ENCODE peak calls at places on chromosomes 2 and 18, in six cellular contexts. E is stimulated activated CD8-positive, alpha-beta memory T cell treated with anti-CD3 and anti-CD28 coated beads, Interleukin-4, amount 100 ng/mL, for 1 hour; I is H4; P is IMR-90; K is foreskin fibroblast; B is EL. O is an unnamed sample.

GRCh38 chr2:215619022-215619958 is 183.4 kb upstream of the FN1 start:
- DNase-seq in E (no peak), I (peak), P (peak), K (no peak), B (peak), O (no peak)

GRCh38 chr2:200138386-200139184 is 167.9 kb upstream of the SPATS2L start:
- DNase-seq in E (no peak), I (no peak), P (peak), K (no peak), B (peak), O (peak)

GRCh38 chr2:182894174-182894573 is 27.7 kb upstream of the FRZB start:
- DNase-seq in E (no peak), I (no peak), P (peak), K (no peak), B (peak), O (no peak)

GRCh38 chr2:238821391-238821790 is 26.5 kb upstream of the TWIST2 start:
- DNase-seq in E (no peak), I (no peak), P (peak), K (peak), B (peak), O (no peak)

GRCh38 chr2:171046056-171046560 is 114.6 kb downstream of the TLK1 start:
- DNase-seq in E (no peak), I (no peak), P (peak), K (no peak), B (no peak), O (no peak)

GRCh38 chr2:62992561-62992960 is 58.1 kb upstream of the OTX1 start:
- DNase-seq in E (no peak), I (no peak), P (no peak), K (no peak), B (no peak), O (no peak)

GRCh38 chr18:26510337-26510736 is 38.0 kb downstream of the KCTD1 start:
- DNase-seq in E (no peak), I (no peak), P (no peak), K (no peak), B (no peak), O (no peak)

GRCh38 chr2:233440714-233441113 is 86.4 kb downstream of the DGKD start:
- DNase-seq in E (no peak), I (no peak), P (no peak), K (no peak), B (no peak), O (no peak)

GRCh38 chr2:230691005-230691647 is 21.5 kb upstream of the CAB39 start:
- DNase-seq in E (no peak), I (peak), P (peak), K (no peak), B (peak), O (no peak)

GRCh38 chr2:72104821-72105588 is 42.7 kb downstream of the CYP26B1 start:
- DNase-seq in E (no peak), I (no peak), P (no peak), K (no peak), B (no peak), O (no peak)

GRCh38 chr2:37773354-37773753 is 101.9 kb upstream of the CDC42EP3 start:
- DNase-seq in E (no peak), I (no peak), P (no peak), K (no peak), B (no peak), O (no peak)

GRCh38 chr2:113211226-113212105 is 37.7 kb downstream of the PSD4 start:
- DNase-seq in E (no peak), I (peak), P (peak), K (no peak), B (peak), O (no peak)

GRCh38 chr2:238632181-238633060 is 205.7 kb downstream of the ASB1 start:
- DNase-seq in E (no peak), I (no peak), P (no peak), K (no peak), B (no peak), O (no peak)

GRCh38 chr2:140589273-140589672 is 1541.5 kb downstream of the LRP1B start:
- DNase-seq in E (no peak), I (no peak), P (no peak), K (no peak), B (no peak), O (no peak)

GRCh38 chr2:168156661-168157060 is 90.7 kb downstream of the STK39 start:
- DNase-seq in E (no peak), I (peak), P (peak), K (peak), B (peak), O (no peak)

GRCh38 chr2:176178271-176178806 is 10.1 kb upstream of the HOXD1 start:
- DNase-seq in E (no peak), I (no peak), P (no peak), K (no peak), B (no peak), O (no peak)

GRCh38 chr2:10712186-10712809 is 9.1 kb upstream of the ATP6V1C2 start:
- DNase-seq in E (no peak), I (no peak), P (no peak), K (no peak), B (no peak), O (no peak)

GRCh38 chr2:38603402-38604265 is 906 bp upstream of the HNRNPLL start:
- DNase-seq in E (peak), I (peak), P (peak), K (peak), B (peak), O (peak)

GRCh38 chr2:108593547-108594098 is 59.4 kb downstream of the LIMS1 start:
- DNase-seq in E (no peak), I (peak), P (peak), K (peak), B (peak), O (no peak)

GRCh38 chr2:231130657-231131056 is 5.8 kb upstream of the HTR2B start:
- DNase-seq in E (no peak), I (no peak), P (no peak), K (no peak), B (no peak), O (no peak)

GRCh38 chr2:136132840-136133570 is 15.1 kb upstream of the CXCR4 start:
- DNase-seq in E (no peak), I (no peak), P (no peak), K (no peak), B (no peak), O (no peak)

GRCh38 chr18:79796016-79796415 is 1.7 kb upstream of the KCNG2 start:
- DNase-seq in E (no peak), I (no peak), P (no peak), K (no peak), B (no peak), O (no peak)

GRCh38 chr2:168901013-168901412 is at the start of gene G6PC2:
- DNase-seq in E (no peak), I (no peak), P (no peak), K (no peak), B (no peak), O (no peak)

GRCh38 chr2:68278169-68278568 is 25.8 kb upstream of the PPP3R1 start:
- DNase-seq in E (no peak), I (no peak), P (no peak), K (no peak), B (no peak), O (no peak)